ENCODE peak calls at places on chromosome 10, in ten cellular contexts. One of them, this sample, is unnamed.

GRCh38 chr10:80168111-80168511 is 35.6 kb downstream of the PLAC9 start:
- DNase-seq in Daoy: no peak
- DNase-seq in HAP-1: no peak
- DNase-seq in uterus: no peak
- DNase-seq in CD8-positive, alpha-beta memory T cell: no peak
- DNase-seq in cardiac muscle cell: no peak
- DNase-seq in fibroblast of lung: no peak
- DNase-seq in stimulated activated CD4-positive, alpha-beta T cell treated with anti-CD3 and anti-CD28 coated beads, Interleukin-2, amount 100 ng/mL, for 24 hours: no peak
- DNase-seq in activated CD4-positive, alpha-beta T cell treated with anti-CD3 and anti-CD28 coated beads, Interleukin-2, amount 50 U/mL, for 1 hour: no peak
- DNase-seq in endothelial cell: no peak
- DNase-seq in this sample: no peak

GRCh38 chr10:61024801-61025201 is 80.8 kb upstream of the RHOBTB1 start:
- DNase-seq in Daoy: no peak
- DNase-seq in stimulated activated CD4-positive, alpha-beta T cell treated with anti-CD3 and anti-CD28 coated beads, Interleukin-2, amount 100 ng/mL, for 24 hours: no peak
- DNase-seq in fibroblast of lung: peak; percentile 33
- DNase-seq in cardiac muscle cell: peak; percentile 52
- DNase-seq in HAP-1: peak; percentile 34
- DNase-seq in uterus: no peak
- DNase-seq in CD8-positive, alpha-beta memory T cell: no peak
- DNase-seq in endothelial cell: peak; percentile 31
- DNase-seq in activated CD4-positive, alpha-beta T cell treated with anti-CD3 and anti-CD28 coated beads, Interleukin-2, amount 50 U/mL, for 1 hour: no peak
- DNase-seq in this sample: peak; percentile 22

GRCh38 chr10:69090687-69091450 is 3.0 kb downstream of the SRGN start:
- DNase-seq in cardiac muscle cell: no peak
- DNase-seq in activated CD4-positive, alpha-beta T cell treated with anti-CD3 and anti-CD28 coated beads, Interleukin-2, amount 50 U/mL, for 1 hour: no peak
- DNase-seq in uterus: no peak
- DNase-seq in Daoy: no peak
- DNase-seq in CD8-positive, alpha-beta memory T cell: no peak
- DNase-seq in endothelial cell: no peak
- DNase-seq in HAP-1: no peak
- DNase-seq in fibroblast of lung: peak; percentile 34
- DNase-seq in stimulated activated CD4-positive, alpha-beta T cell treated with anti-CD3 and anti-CD28 coated beads, Interleukin-2, amount 100 ng/mL, for 24 hours: no peak
- DNase-seq in this sample: no peak

GRCh38 chr10:87819274-87819585 is 1.2 kb upstream of the ATAD1 start:
- DNase-seq in CD8-positive, alpha-beta memory T cell: no peak
- DNase-seq in endothelial cell: no peak
- DNase-seq in activated CD4-positive, alpha-beta T cell treated with anti-CD3 and anti-CD28 coated beads, Interleukin-2, amount 50 U/mL, for 1 hour: no peak
- DNase-seq in uterus: no peak
- DNase-seq in stimulated activated CD4-positive, alpha-beta T cell treated with anti-CD3 and anti-CD28 coated beads, Interleukin-2, amount 100 ng/mL, for 24 hours: no peak
- DNase-seq in fibroblast of lung: no peak
- DNase-seq in HAP-1: no peak
- DNase-seq in cardiac muscle cell: no peak
- DNase-seq in Daoy: no peak
- DNase-seq in this sample: no peak

GRCh38 chr10:35685402-35685801 is 43.3 kb upstream of the FZD8 start:
- DNase-seq in HAP-1: no peak
- DNase-seq in Daoy: no peak
- DNase-seq in endothelial cell: no peak
- DNase-seq in CD8-positive, alpha-beta memory T cell: no peak
- DNase-seq in activated CD4-positive, alpha-beta T cell treated with anti-CD3 and anti-CD28 coated beads, Interleukin-2, amount 50 U/mL, for 1 hour: no peak
- DNase-seq in uterus: no peak
- DNase-seq in cardiac muscle cell: no peak
- DNase-seq in fibroblast of lung: no peak
- DNase-seq in stimulated activated CD4-positive, alpha-beta T cell treated with anti-CD3 and anti-CD28 coated beads, Interleukin-2, amount 100 ng/mL, for 24 hours: no peak
- DNase-seq in this sample: no peak

GRCh38 chr10:16466001-16466400 is 29.2 kb downstream of the PTER start:
- DNase-seq in cardiac muscle cell: no peak
- DNase-seq in HAP-1: no peak
- DNase-seq in CD8-positive, alpha-beta memory T cell: no peak
- DNase-seq in activated CD4-positive, alpha-beta T cell treated with anti-CD3 and anti-CD28 coated beads, Interleukin-2, amount 50 U/mL, for 1 hour: no peak
- DNase-seq in stimulated activated CD4-positive, alpha-beta T cell treated with anti-CD3 and anti-CD28 coated beads, Interleukin-2, amount 100 ng/mL, for 24 hours: no peak
- DNase-seq in uterus: no peak
- DNase-seq in fibroblast of lung: no peak
- DNase-seq in endothelial cell: no peak
- DNase-seq in Daoy: no peak
- DNase-seq in this sample: no peak

GRCh38 chr10:79066460-79067240 is 2.1 kb upstream of the ZMIZ1 start:
- DNase-seq in activated CD4-positive, alpha-beta T cell treated with anti-CD3 and anti-CD28 coated beads, Interleukin-2, amount 50 U/mL, for 1 hour: no peak
- DNase-seq in cardiac muscle cell: peak; percentile 55
- DNase-seq in fibroblast of lung: peak; percentile 51
- DNase-seq in Daoy: peak; percentile 59
- DNase-seq in CD8-positive, alpha-beta memory T cell: no peak
- DNase-seq in uterus: no peak
- DNase-seq in endothelial cell: peak; percentile 33
- DNase-seq in stimulated activated CD4-positive, alpha-beta T cell treated with anti-CD3 and anti-CD28 coated beads, Interleukin-2, amount 100 ng/mL, for 24 hours: no peak
- DNase-seq in HAP-1: no peak
- DNase-seq in this sample: peak; percentile 35

GRCh38 chr10:98748298-98748697 is 301.6 kb upstream of the HPS1 start:
- DNase-seq in activated CD4-positive, alpha-beta T cell treated with anti-CD3 and anti-CD28 coated beads, Interleukin-2, amount 50 U/mL, for 1 hour: no peak
- DNase-seq in HAP-1: peak; percentile 47
- DNase-seq in CD8-positive, alpha-beta memory T cell: no peak
- DNase-seq in cardiac muscle cell: peak; percentile 64
- DNase-seq in stimulated activated CD4-positive, alpha-beta T cell treated with anti-CD3 and anti-CD28 coated beads, Interleukin-2, amount 100 ng/mL, for 24 hours: no peak
- DNase-seq in fibroblast of lung: peak; percentile 58
- DNase-seq in uterus: no peak
- DNase-seq in Daoy: peak; percentile 13
- DNase-seq in endothelial cell: peak; percentile 47
- DNase-seq in this sample: peak; percentile 20

GRCh38 chr10:98361131-98361633 is 53.8 kb downstream of the PYROXD2 start:
- DNase-seq in stimulated activated CD4-positive, alpha-beta T cell treated with anti-CD3 and anti-CD28 coated beads, Interleukin-2, amount 100 ng/mL, for 24 hours: peak; percentile 27
- DNase-seq in endothelial cell: no peak
- DNase-seq in uterus: peak; percentile 83
- DNase-seq in HAP-1: no peak
- DNase-seq in activated CD4-positive, alpha-beta T cell treated with anti-CD3 and anti-CD28 coated beads, Interleukin-2, amount 50 U/mL, for 1 hour: no peak
- DNase-seq in fibroblast of lung: peak; percentile 98
- DNase-seq in Daoy: peak; percentile 95
- DNase-seq in CD8-positive, alpha-beta memory T cell: no peak
- DNase-seq in cardiac muscle cell: peak; percentile 89
- DNase-seq in this sample: peak; percentile 98

GRCh38 chr10:104254493-104255243 is at the start of gene GSTO1:
- DNase-seq in uterus: peak; percentile 86
- DNase-seq in cardiac muscle cell: peak; percentile 67
- DNase-seq in HAP-1: peak; percentile 77
- DNase-seq in Daoy: peak; percentile 84
- DNase-seq in endothelial cell: peak; percentile 40
- DNase-seq in CD8-positive, alpha-beta memory T cell: peak; percentile 47
- DNase-seq in activated CD4-positive, alpha-beta T cell treated with anti-CD3 and anti-CD28 coated beads, Interleukin-2, amount 50 U/mL, for 1 hour: peak; percentile 28
- DNase-seq in stimulated activated CD4-positive, alpha-beta T cell treated with anti-CD3 and anti-CD28 coated beads, Interleukin-2, amount 100 ng/mL, for 24 hours: peak; percentile 70
- DNase-seq in fibroblast of lung: peak; percentile 77
- DNase-seq in this sample: peak; percentile 74

GRCh38 chr10:70619271-70620019 is 16.9 kb upstream of the PRF1 start:
- DNase-seq in activated CD4-positive, alpha-beta T cell treated with anti-CD3 and anti-CD28 coated beads, Interleukin-2, amount 50 U/mL, for 1 hour: no peak
- DNase-seq in endothelial cell: no peak
- DNase-seq in uterus: no peak
- DNase-seq in fibroblast of lung: peak; percentile 50
- DNase-seq in CD8-positive, alpha-beta memory T cell: no peak
- DNase-seq in stimulated activated CD4-positive, alpha-beta T cell treated with anti-CD3 and anti-CD28 coated beads, Interleukin-2, amount 100 ng/mL, for 24 hours: no peak
- DNase-seq in Daoy: peak; percentile 34
- DNase-seq in HAP-1: peak; percentile 13
- DNase-seq in cardiac muscle cell: no peak
- DNase-seq in this sample: peak; percentile 10

GRCh38 chr10:33566001-33566400 is 231.5 kb upstream of the NRP1 start:
- DNase-seq in cardiac muscle cell: peak; percentile 71
- DNase-seq in HAP-1: no peak
- DNase-seq in Daoy: no peak
- DNase-seq in fibroblast of lung: no peak
- DNase-seq in uterus: no peak
- DNase-seq in endothelial cell: no peak
- DNase-seq in stimulated activated CD4-positive, alpha-beta T cell treated with anti-CD3 and anti-CD28 coated beads, Interleukin-2, amount 100 ng/mL, for 24 hours: no peak
- DNase-seq in CD8-positive, alpha-beta memory T cell: no peak
- DNase-seq in activated CD4-positive, alpha-beta T cell treated with anti-CD3 and anti-CD28 coated beads, Interleukin-2, amount 50 U/mL, for 1 hour: no peak
- DNase-seq in this sample: no peak

GRCh38 chr10:7866191-7866590 is 47.9 kb downstream of the TAF3 start:
- DNase-seq in uterus: no peak
- DNase-seq in endothelial cell: no peak
- DNase-seq in CD8-positive, alpha-beta memory T cell: no peak
- DNase-seq in HAP-1: no peak
- DNase-seq in cardiac muscle cell: peak; percentile 40
- DNase-seq in fibroblast of lung: no peak
- DNase-seq in Daoy: no peak
- DNase-seq in stimulated activated CD4-positive, alpha-beta T cell treated with anti-CD3 and anti-CD28 coated beads, Interleukin-2, amount 100 ng/mL, for 24 hours: no peak
- DNase-seq in activated CD4-positive, alpha-beta T cell treated with anti-CD3 and anti-CD28 coated beads, Interleukin-2, amount 50 U/mL, for 1 hour: no peak
- DNase-seq in this sample: no peak

GRCh38 chr10:93871805-93872204 is 22.0 kb upstream of the SLC35G1 start:
- DNase-seq in fibroblast of lung: no peak
- DNase-seq in CD8-positive, alpha-beta memory T cell: no peak
- DNase-seq in HAP-1: no peak
- DNase-seq in activated CD4-positive, alpha-beta T cell treated with anti-CD3 and anti-CD28 coated beads, Interleukin-2, amount 50 U/mL, for 1 hour: no peak
- DNase-seq in Daoy: no peak
- DNase-seq in stimulated activated CD4-positive, alpha-beta T cell treated with anti-CD3 and anti-CD28 coated beads, Interleukin-2, amount 100 ng/mL, for 24 hours: no peak
- DNase-seq in endothelial cell: no peak
- DNase-seq in cardiac muscle cell: no peak
- DNase-seq in uterus: no peak
- DNase-seq in this sample: no peak

GRCh38 chr10:110793128-110793812 is 78.5 kb upstream of the PDCD4 start:
- DNase-seq in fibroblast of lung: no peak
- DNase-seq in cardiac muscle cell: no peak
- DNase-seq in stimulated activated CD4-positive, alpha-beta T cell treated with anti-CD3 and anti-CD28 coated beads, Interleukin-2, amount 100 ng/mL, for 24 hours: no peak
- DNase-seq in Daoy: no peak
- DNase-seq in HAP-1: no peak
- DNase-seq in activated CD4-positive, alpha-beta T cell treated with anti-CD3 and anti-CD28 coated beads, Interleukin-2, amount 50 U/mL, for 1 hour: no peak
- DNase-seq in endothelial cell: no peak
- DNase-seq in uterus: no peak
- DNase-seq in CD8-positive, alpha-beta memory T cell: no peak
- DNase-seq in this sample: no peak

GRCh38 chr10:33046792-33047191 is 88.8 kb upstream of the ITGB1 start:
- DNase-seq in endothelial cell: no peak
- DNase-seq in fibroblast of lung: no peak
- DNase-seq in uterus: no peak
- DNase-seq in stimulated activated CD4-positive, alpha-beta T cell treated with anti-CD3 and anti-CD28 coated beads, Interleukin-2, amount 100 ng/mL, for 24 hours: no peak
- DNase-seq in HAP-1: no peak
- DNase-seq in cardiac muscle cell: no peak
- DNase-seq in activated CD4-positive, alpha-beta T cell treated with anti-CD3 and anti-CD28 coated beads, Interleukin-2, amount 50 U/mL, for 1 hour: no peak
- DNase-seq in Daoy: no peak
- DNase-seq in CD8-positive, alpha-beta memory T cell: no peak
- DNase-seq in this sample: no peak

GRCh38 chr10:75234683-75235374 is 928 bp downstream of the COMTD1 start:
- DNase-seq in fibroblast of lung: no peak
- DNase-seq in Daoy: no peak
- DNase-seq in cardiac muscle cell: peak; percentile 65
- DNase-seq in uterus: no peak
- DNase-seq in endothelial cell: peak; percentile 34
- DNase-seq in stimulated activated CD4-positive, alpha-beta T cell treated with anti-CD3 and anti-CD28 coated beads, Interleukin-2, amount 100 ng/mL, for 24 hours: no peak
- DNase-seq in CD8-positive, alpha-beta memory T cell: no peak
- DNase-seq in HAP-1: no peak
- DNase-seq in activated CD4-positive, alpha-beta T cell treated with anti-CD3 and anti-CD28 coated beads, Interleukin-2, amount 50 U/mL, for 1 hour: no peak
- DNase-seq in this sample: peak; percentile 43

GRCh38 chr10:59582779-59583178 is 126.9 kb downstream of the SLC16A9 start:
- DNase-seq in endothelial cell: no peak
- DNase-seq in fibroblast of lung: no peak
- DNase-seq in stimulated activated CD4-positive, alpha-beta T cell treated with anti-CD3 and anti-CD28 coated beads, Interleukin-2, amount 100 ng/mL, for 24 hours: no peak
- DNase-seq in uterus: no peak
- DNase-seq in activated CD4-positive, alpha-beta T cell treated with anti-CD3 and anti-CD28 coated beads, Interleukin-2, amount 50 U/mL, for 1 hour: no peak
- DNase-seq in cardiac muscle cell: no peak
- DNase-seq in CD8-positive, alpha-beta memory T cell: no peak
- DNase-seq in HAP-1: no peak
- DNase-seq in Daoy: no peak
- DNase-seq in this sample: no peak

GRCh38 chr10:34241226-34242000 is 573.7 kb downstream of the PARD3 start:
- DNase-seq in uterus: no peak
- DNase-seq in fibroblast of lung: no peak
- DNase-seq in cardiac muscle cell: no peak
- DNase-seq in CD8-positive, alpha-beta memory T cell: no peak
- DNase-seq in Daoy: no peak
- DNase-seq in stimulated activated CD4-positive, alpha-beta T cell treated with anti-CD3 and anti-CD28 coated beads, Interleukin-2, amount 100 ng/mL, for 24 hours: no peak
- DNase-seq in endothelial cell: no peak
- DNase-seq in activated CD4-positive, alpha-beta T cell treated with anti-CD3 and anti-CD28 coated beads, Interleukin-2, amount 50 U/mL, for 1 hour: no peak
- DNase-seq in HAP-1: no peak
- DNase-seq in this sample: no peak

GRCh38 chr10:24811906-24812305 is 88.2 kb upstream of the ARHGAP21 start:
- DNase-seq in HAP-1: no peak
- DNase-seq in activated CD4-positive, alpha-beta T cell treated with anti-CD3 and anti-CD28 coated beads, Interleukin-2, amount 50 U/mL, for 1 hour: no peak
- DNase-seq in fibroblast of lung: no peak
- DNase-seq in CD8-positive, alpha-beta memory T cell: no peak
- DNase-seq in stimulated activated CD4-positive, alpha-beta T cell treated with anti-CD3 and anti-CD28 coated beads, Interleukin-2, amount 100 ng/mL, for 24 hours: no peak
- DNase-seq in endothelial cell: peak; percentile 5
- DNase-seq in cardiac muscle cell: no peak
- DNase-seq in uterus: no peak
- DNase-seq in Daoy: no peak
- DNase-seq in this sample: no peak

GRCh38 chr10:30645340-30645827 is 15.8 kb upstream of the LYZL2 start:
- DNase-seq in cardiac muscle cell: peak; percentile 59
- DNase-seq in stimulated activated CD4-positive, alpha-beta T cell treated with anti-CD3 and anti-CD28 coated beads, Interleukin-2, amount 100 ng/mL, for 24 hours: peak; percentile 15
- DNase-seq in CD8-positive, alpha-beta memory T cell: no peak
- DNase-seq in fibroblast of lung: peak; percentile 27
- DNase-seq in activated CD4-positive, alpha-beta T cell treated with anti-CD3 and anti-CD28 coated beads, Interleukin-2, amount 50 U/mL, for 1 hour: no peak
- DNase-seq in Daoy: peak; percentile 3
- DNase-seq in uterus: no peak
- DNase-seq in HAP-1: no peak
- DNase-seq in endothelial cell: no peak
- DNase-seq in this sample: no peak

GRCh38 chr10:93199221-93199681 is 125.6 kb downstream of the CYP26A1 start:
- DNase-seq in endothelial cell: no peak
- DNase-seq in fibroblast of lung: peak; percentile 54
- DNase-seq in HAP-1: no peak
- DNase-seq in stimulated activated CD4-positive, alpha-beta T cell treated with anti-CD3 and anti-CD28 coated beads, Interleukin-2, amount 100 ng/mL, for 24 hours: no peak
- DNase-seq in Daoy: peak; percentile 74
- DNase-seq in CD8-positive, alpha-beta memory T cell: no peak
- DNase-seq in uterus: peak; percentile 33
- DNase-seq in cardiac muscle cell: peak; percentile 58
- DNase-seq in activated CD4-positive, alpha-beta T cell treated with anti-CD3 and anti-CD28 coated beads, Interleukin-2, amount 50 U/mL, for 1 hour: no peak
- DNase-seq in this sample: peak; percentile 6

GRCh38 chr10:6659451-6659850 is 79.4 kb upstream of the PRKCQ start:
- DNase-seq in Daoy: no peak
- DNase-seq in stimulated activated CD4-positive, alpha-beta T cell treated with anti-CD3 and anti-CD28 coated beads, Interleukin-2, amount 100 ng/mL, for 24 hours: no peak
- DNase-seq in endothelial cell: no peak
- DNase-seq in HAP-1: no peak
- DNase-seq in fibroblast of lung: no peak
- DNase-seq in CD8-positive, alpha-beta memory T cell: no peak
- DNase-seq in uterus: no peak
- DNase-seq in cardiac muscle cell: no peak
- DNase-seq in activated CD4-positive, alpha-beta T cell treated with anti-CD3 and anti-CD28 coated beads, Interleukin-2, amount 50 U/mL, for 1 hour: no peak
- DNase-seq in this sample: no peak